ENCODE peak calls at places on chromosomes 5 and 9, in five cellular contexts. N is trophoblast cell, G is IMR-90, X is H9, E is neuronal stem cell. M is an unnamed sample.

GRCh38 chr9:131410051-131410491 is 16.2 kb downstream of the PRRC2B start:
- DNase-seq in N (no peak), G (peak; percentile 55), X (no peak), E (no peak), M (no peak)

GRCh38 chr5:180424094-180424493 is 70.1 kb upstream of the CNOT6 start:
- DNase-seq in N (no peak), G (no peak), X (no peak), E (no peak), M (no peak)

GRCh38 chr9:99056876-99057664 is 47.8 kb upstream of the TGFBR1 start:
- DNase-seq in N (no peak), G (peak; percentile 91), X (no peak), E (no peak), M (no peak)

GRCh38 chr5:181203093-181203711 is 1.8 kb downstream of the TRIM7 start:
- DNase-seq in N (no peak), G (peak; percentile 23), X (no peak), E (no peak), M (no peak)

GRCh38 chr9:134604834-134605233 is 36.8 kb upstream of the COL5A1 start:
- DNase-seq in N (no peak), G (no peak), X (no peak), E (no peak), M (no peak)

GRCh38 chr9:3508531-3509374 is 17.0 kb downstream of the RFX3 start:
- DNase-seq in N (no peak), G (peak; percentile 37), X (no peak), E (no peak), M (peak; percentile 37)

GRCh38 chr5:10201223-10201868 is 48.3 kb downstream of the ATPSCKMT start:
- DNase-seq in N (no peak), G (peak; percentile 7), X (peak; percentile 63), E (no peak), M (peak; percentile 70)

GRCh38 chr5:145991044-145991575 is 54.7 kb downstream of the SH3RF2 start:
- DNase-seq in N (no peak), G (peak; percentile 68), X (no peak), E (no peak), M (no peak)

GRCh38 chr5:146425023-146425422 is 22.1 kb upstream of the TCERG1 start:
- DNase-seq in N (no peak), G (no peak), X (peak; percentile 61), E (no peak), M (peak; percentile 63)

GRCh38 chr9:37913480-37914153 is 9.7 kb upstream of the SLC25A51 start:
- DNase-seq in N (peak; percentile 69), G (peak; percentile 72), X (peak; percentile 92), E (peak; percentile 90), M (peak; percentile 95)

GRCh38 chr9:70614786-70615565 is 200.5 kb upstream of the KLF9 start:
- DNase-seq in N (no peak), G (no peak), X (no peak), E (no peak), M (no peak)

GRCh38 chr9:127779136-127779981 is 893 bp upstream of the SH2D3C start:
- DNase-seq in N (no peak), G (no peak), X (no peak), E (no peak), M (no peak)

GRCh38 chr5:119451561-119451960 is 736 bp upstream of the HSD17B4 start:
- DNase-seq in N (no peak), G (no peak), X (no peak), E (no peak), M (no peak)

GRCh38 chr5:81233080-81233634 is at the start of gene CKMT2:
- DNase-seq in N (peak; percentile 67), G (no peak), X (peak; percentile 95), E (peak; percentile 40), M (peak; percentile 86)

GRCh38 chr9:77588319-77588937 is 59.7 kb downstream of the GNA14 start:
- DNase-seq in N (peak; percentile 32), G (peak; percentile 89), X (no peak), E (peak; percentile 8), M (peak; percentile 95)

GRCh38 chr5:10655686-10656075 is 91.8 kb downstream of the ANKRD33B start:
- DNase-seq in N (no peak), G (no peak), X (peak; percentile 24), E (no peak), M (no peak)

GRCh38 chr5:138542120-138542955 is 698 bp downstream of the ETF1 start:
- DNase-seq in N (no peak), G (peak; percentile 11), X (no peak), E (no peak), M (peak; percentile 32)

GRCh38 chr5:146040559-146040958 is 64.8 kb downstream of the PLAC8L1 start:
- DNase-seq in N (no peak), G (no peak), X (no peak), E (no peak), M (no peak)

GRCh38 chr9:135015986-135016640 is 71.4 kb upstream of the OLFM1 start:
- DNase-seq in N (no peak), G (no peak), X (no peak), E (no peak), M (no peak)

GRCh38 chr5:34923694-34924461 is 5.5 kb upstream of the DNAJC21 start:
- DNase-seq in N (peak; percentile 29), G (peak; percentile 94), X (no peak), E (no peak), M (peak; percentile 80)
- H3K9ac ChIP-seq in N (no peak overlapping the region), G (no peak overlapping the region), X (no peak overlapping the region), E (no peak overlapping the region), M (no peak overlapping the region)

GRCh38 chr5:3121813-3122212 is 370.3 kb upstream of the IRX2 start:
- DNase-seq in N (no peak), G (no peak), X (no peak), E (no peak), M (peak; percentile 45)
- H3K23ac ChIP-seq in N (no peak overlapping the region), G (no peak overlapping the region), X (no peak overlapping the region), E (no peak overlapping the region), M (no peak overlapping the region)

DNA sequence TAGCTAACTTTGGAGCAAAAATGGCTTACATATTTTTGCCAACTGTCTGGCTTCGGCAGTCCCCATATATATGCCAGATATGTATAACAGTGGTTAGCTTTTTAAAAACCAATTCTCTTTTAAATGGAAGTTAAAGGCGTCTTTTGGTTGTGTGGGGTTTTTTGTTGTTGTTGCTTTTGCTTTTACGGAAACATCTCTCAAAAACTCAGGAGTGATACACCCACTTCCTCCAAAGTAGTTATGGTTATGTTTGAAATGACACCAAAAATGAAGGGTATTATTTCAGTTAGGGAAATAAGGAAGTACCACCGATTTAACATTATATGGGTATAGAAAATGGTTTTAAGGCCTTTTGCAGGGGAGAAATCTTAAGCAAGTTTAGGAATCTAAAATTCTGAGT is 2.3 kb downstream of the CNOT8 start:
- DNase-seq in N (no peak), G (no peak), X (no peak), E (no peak), M (no peak)
- H3K9ac ChIP-seq in N (no peak overlapping the region), G (peak overlapping the region; percentile 68), X (no peak overlapping the region), E (no peak overlapping the region), M (peak overlapping the region; percentile 92)

GRCh38 chr5:172187118-172188032 is 649 bp downstream of the STK10 start:
- DNase-seq in N (peak; percentile 91), G (peak; percentile 80), X (peak; percentile 67), E (peak; percentile 27), M (peak; percentile 84)
- H3K23ac ChIP-seq in N (no peak overlapping the region), G (peak overlapping the region; percentile 83), X (no peak overlapping the region), E (no peak overlapping the region), M (peak overlapping the region; percentile 98)

DNA sequence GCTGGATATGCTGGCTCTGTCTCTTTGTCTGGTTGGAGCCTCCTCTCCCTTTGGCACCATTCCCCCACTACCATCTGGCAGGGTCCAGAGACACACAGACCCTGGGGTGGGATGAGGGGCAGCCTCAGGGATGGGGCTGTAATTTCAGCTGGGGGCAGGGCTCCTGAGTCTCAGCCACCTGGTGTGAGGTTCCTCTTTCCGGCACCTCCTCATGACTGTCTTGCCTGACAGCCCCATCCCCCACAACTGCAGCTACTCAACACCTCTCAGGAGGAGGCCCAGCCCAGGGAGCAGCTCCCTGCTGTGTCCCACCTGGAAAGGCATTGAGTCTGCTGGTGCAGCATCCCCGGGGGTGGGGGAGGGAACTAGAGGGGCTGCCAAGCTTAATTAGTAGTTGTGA is 11.7 kb upstream of the RPS14 start:
- DNase-seq in N (no peak), G (no peak), X (no peak), E (no peak), M (peak; percentile 47)
- H3K9ac ChIP-seq in N (no peak overlapping the region), G (no peak overlapping the region), X (no peak overlapping the region), E (no peak overlapping the region), M (peak overlapping the region; percentile 28)

DNA sequence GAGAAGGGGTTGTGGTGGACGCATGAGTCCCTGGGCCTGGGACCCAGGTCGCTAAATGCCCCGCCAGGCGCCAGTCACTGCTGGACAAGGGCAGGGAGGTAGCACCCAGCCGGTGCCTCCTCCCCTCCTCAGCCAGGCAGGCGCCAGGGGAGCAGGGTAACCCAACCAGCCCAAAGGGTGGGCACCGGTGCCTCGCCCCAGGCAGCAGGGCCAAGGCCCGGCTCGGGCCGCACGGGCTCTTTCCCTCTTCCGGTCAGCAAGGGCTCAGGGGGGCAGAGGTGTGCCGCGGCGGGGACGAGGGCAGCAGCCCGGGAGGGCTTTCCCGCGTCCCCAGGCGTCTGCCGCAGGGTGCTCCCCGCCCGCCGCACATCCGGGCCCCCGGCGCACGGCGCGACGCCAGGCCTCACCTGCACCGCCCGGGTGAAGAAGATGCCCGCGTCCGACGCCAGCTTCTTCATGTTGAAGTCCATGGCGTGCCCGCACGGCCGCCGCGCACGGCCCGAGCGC is 393 bp downstream of the SH3GLB2 start:
- DNase-seq in N (peak; percentile 24), G (no peak), X (no peak), E (peak; percentile 31), M (peak; percentile 67)
- H3K23ac ChIP-seq in N (no peak overlapping the region), G (peak overlapping the region; percentile 87), X (no peak overlapping the region), E (peak overlapping the region; percentile 89), M (no peak overlapping the region)

GRCh38 chr5:58088941-58089340 is 370.9 kb downstream of the PLK2 start:
- DNase-seq in N (no peak), G (no peak), X (no peak), E (no peak), M (no peak)
- H3K9ac ChIP-seq in N (no peak overlapping the region), G (no peak overlapping the region), X (no peak overlapping the region), E (no peak overlapping the region), M (no peak overlapping the region)

DNA sequence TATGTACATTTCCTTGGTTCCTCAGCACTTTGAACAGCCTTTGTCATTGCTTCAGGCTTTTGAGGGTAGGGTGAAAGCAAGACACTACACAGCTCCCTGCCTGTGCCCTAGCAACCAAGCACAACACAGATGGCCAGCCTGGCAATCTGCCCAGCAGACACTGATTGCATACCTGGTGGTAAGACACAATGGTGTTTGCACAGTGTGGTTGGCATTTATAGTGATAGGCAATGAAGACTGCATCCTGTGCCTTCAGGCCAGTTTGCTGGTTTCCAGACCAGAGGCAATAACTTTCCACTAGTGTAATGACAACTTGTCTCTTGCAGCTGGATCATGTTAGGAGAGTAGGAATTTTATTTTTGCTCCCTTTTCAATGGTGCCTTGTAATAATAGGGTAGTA is 144.5 kb upstream of the TNC start:
- DNase-seq in N (peak; percentile 6), G (peak; percentile 75), X (no peak), E (no peak), M (peak; percentile 29)
- H3K23ac ChIP-seq in N (no peak overlapping the region), G (peak overlapping the region; percentile 76), X (no peak overlapping the region), E (no peak overlapping the region), M (no peak overlapping the region)

GRCh38 chr5:142826741-142827492 is 56.7 kb downstream of the ARHGAP26 start:
- DNase-seq in N (peak; percentile 31), G (peak; percentile 75), X (no peak), E (no peak), M (no peak)
- H3K9ac ChIP-seq in N (no peak overlapping the region), G (no peak overlapping the region), X (no peak overlapping the region), E (no peak overlapping the region), M (no peak overlapping the region)

M was measured in mesendoderm.